ENCODE peak calls at places on chromosomes 6 and 20, in five cellular contexts. G, M, O, C and F are unnamed samples.
A peak's percentile ranks its signal among the peaks of the same experiment; 100 is the strongest.

GRCh38 chr6:105676837-105677236 is 274.0 kb upstream of the PREP start:
- DNase-seq in C (no peak), O (no peak), M (no peak), G (no peak), F (no peak)

GRCh38 chr6:125738276-125738675 is 11.2 kb upstream of the HEY2 start:
- DNase-seq in G (no peak), O (no peak), C (no peak), M (no peak), F (no peak)

GRCh38 chr6:51396583-51396982 is 577.9 kb downstream of the TFAP2B start:
- DNase-seq in C (no peak), O (no peak), M (no peak), G (no peak), F (no peak)

GRCh38 chr20:12012241-12013222 is 94.8 kb downstream of the BTBD3 start:
- DNase-seq in O (no peak), G (peak; percentile 20), C (peak; percentile 72), M (peak; percentile 69), F (peak; percentile 36)

GRCh38 chr20:49591217-49591865 is 23.4 kb upstream of the PTGIS start:
- DNase-seq in G (no peak), C (no peak), M (peak; percentile 84), O (no peak), F (no peak)

GRCh38 chr20:44615876-44616603 is 33.7 kb downstream of the PKIG start:
- DNase-seq in C (no peak), M (no peak), G (no peak), O (no peak), F (no peak)

GRCh38 chr6:18058429-18058828 is 64.0 kb downstream of the NHLRC1 start:
- DNase-seq in O (no peak), M (no peak), G (no peak), C (no peak), F (no peak)

GRCh38 chr20:62244644-62245108 is 6.4 kb downstream of the OSBPL2 start:
- DNase-seq in O (no peak), M (no peak), C (no peak), G (peak; percentile 94), F (no peak)

GRCh38 chr20:6692566-6693168 is 74.8 kb upstream of the BMP2 start:
- DNase-seq in G (no peak), C (no peak), O (no peak), M (no peak), F (no peak)

GRCh38 chr6:11938285-11938890 is 73.7 kb upstream of the HIVEP1 start:
- DNase-seq in O (no peak), C (no peak), G (no peak), M (no peak), F (no peak)

GRCh38 chr6:28137458-28138020 is 4.1 kb upstream of the ZKSCAN8 start:
- DNase-seq in C (peak; percentile 66), M (peak; percentile 30), G (no peak), O (no peak), F (no peak)

GRCh38 chr20:49367113-49367512 is 89.3 kb upstream of the ZNFX1 start:
- DNase-seq in M (no peak), O (no peak), G (no peak), C (no peak), F (no peak)

GRCh38 chr6:118372413-118372812 is 175.7 kb upstream of the PLN start:
- DNase-seq in M (peak; percentile 16), G (no peak), O (no peak), C (no peak), F (no peak)

DNA sequence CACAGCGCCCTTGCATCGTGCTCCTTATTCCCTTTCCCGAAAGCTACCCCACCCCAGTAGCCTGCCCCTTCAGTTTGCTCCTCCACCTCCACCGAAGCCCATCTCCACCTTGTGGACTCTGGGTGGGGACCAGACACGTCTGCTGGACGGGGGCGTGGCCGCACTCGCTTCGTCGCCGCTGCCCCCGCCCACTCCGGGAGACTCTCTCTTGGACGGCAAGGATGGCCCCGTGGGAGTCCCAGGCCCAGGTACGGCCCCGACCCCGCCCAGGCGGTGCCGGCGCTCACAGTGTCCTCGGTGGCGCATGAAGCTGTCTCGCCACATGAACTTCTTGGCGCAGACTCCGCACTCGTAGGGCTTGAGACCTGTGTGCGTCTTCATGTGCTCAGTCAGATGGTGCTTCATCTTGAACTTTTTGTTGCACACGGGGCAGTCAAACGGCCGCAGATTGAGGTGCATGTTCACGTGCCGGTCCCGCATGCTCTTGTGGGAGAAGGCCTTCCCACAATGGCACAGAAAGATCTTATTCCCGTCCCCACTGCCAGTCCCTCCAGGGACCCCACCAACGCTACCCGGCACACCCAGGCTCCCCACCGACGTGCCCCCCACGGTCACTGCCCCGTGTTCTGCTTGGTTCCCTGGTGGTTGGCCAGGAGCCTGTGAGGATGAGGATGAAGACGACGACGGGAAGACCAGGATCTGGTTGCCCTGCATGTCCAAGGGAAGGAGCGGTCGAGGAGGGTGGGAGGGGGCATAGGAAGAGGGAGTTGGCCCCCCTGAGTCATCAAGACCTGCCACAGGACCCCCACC is 1.3 kb upstream of the TAPBP start:
- DNase-seq in G (peak; percentile 64), O (peak; percentile 81), M (peak; percentile 20), C (peak; percentile 56), F (no peak)
- H3K4me3 ChIP-seq in G (peak overlapping the region; percentile 82), O (peak overlapping the region; percentile 81), M (no peak overlapping the region), C (peak overlapping the region; percentile 83), F (no peak overlapping the region)

DNA sequence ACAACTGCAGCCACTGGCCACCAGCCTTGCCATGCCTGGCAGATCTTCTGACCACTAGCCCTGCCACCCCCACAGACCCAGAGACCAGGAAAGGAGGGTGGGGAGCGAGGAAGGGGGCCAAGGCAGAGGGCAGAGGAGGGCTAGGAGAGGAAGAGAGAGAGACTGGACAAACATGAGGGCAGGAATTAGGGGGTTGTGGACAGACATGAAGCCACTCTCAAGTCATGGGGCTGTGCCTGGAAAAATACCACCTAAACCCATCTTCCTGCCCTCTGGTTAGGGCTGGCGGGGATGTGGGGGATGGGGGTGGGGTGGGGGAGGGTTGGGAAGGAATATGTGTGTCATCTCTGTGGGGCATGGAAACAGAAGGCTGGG is 1.4 kb upstream of the SLC29A1 start:
- DNase-seq in G (no peak), O (no peak), M (no peak), C (no peak), F (no peak)
- H3K4me1 ChIP-seq in G (peaks cover 43% of the 10 kb centered on the region), O (peaks cover 98% of the 10 kb centered on the region), M (peaks cover 30% of the 10 kb centered on the region), C (peaks cover 64% of the 10 kb centered on the region), F (peaks cover 30% of the 10 kb centered on the region)

DNA sequence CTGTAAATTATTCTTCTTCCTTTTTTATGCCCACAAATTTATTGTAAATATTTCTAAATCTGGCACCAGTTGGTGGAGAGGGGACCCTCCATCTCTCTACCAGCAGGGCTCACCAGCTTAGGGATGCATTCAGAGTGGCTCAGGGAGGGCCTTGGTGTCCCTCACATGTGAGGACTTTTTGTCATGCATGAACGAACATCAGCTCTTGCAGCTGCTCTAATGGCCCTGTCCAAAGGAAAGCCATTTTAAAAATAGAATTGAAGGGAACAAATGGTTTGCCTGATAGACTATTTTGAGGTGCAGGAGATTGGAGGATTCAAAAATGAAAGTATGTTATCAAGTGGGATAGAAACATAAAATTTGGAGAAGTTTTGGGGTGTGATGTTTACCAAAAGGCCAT is 37.5 kb upstream of the KLHL31 start:
- DNase-seq in M (no peak), C (no peak), G (no peak), O (no peak), F (no peak)
- H3K27ac ChIP-seq in M (no peak overlapping the region), C (no peak overlapping the region), G (no peak overlapping the region), O (no peak overlapping the region), F (no peak overlapping the region)

GRCh38 chr20:60780388-60781025 is 471.6 kb upstream of the CDH4 start:
- DNase-seq in O (no peak), G (no peak), M (no peak), C (no peak), F (no peak)
- H3K4me3 ChIP-seq in O (no peak overlapping the region), G (no peak overlapping the region), M (no peak overlapping the region), C (no peak overlapping the region), F (no peak overlapping the region)

DNA sequence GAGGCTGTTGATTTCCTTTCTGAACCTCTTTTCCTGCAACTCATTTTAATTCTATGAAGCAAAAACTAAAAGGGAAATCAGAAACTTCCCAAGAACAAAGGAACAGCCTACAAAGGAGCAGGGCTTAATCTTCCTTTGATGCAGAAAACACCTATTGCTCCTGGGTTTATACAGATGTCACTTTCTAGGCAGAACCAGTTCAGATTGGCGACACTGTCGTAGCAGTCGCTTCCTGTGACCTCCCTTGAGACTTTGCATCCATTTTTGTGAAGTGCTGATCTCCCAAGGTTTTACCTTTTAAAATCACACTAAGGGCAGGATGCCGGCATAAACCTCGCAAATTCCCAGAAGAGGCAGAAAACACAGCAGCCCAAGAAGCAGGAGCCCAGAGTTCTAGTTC is 40.1 kb downstream of the JAG1 start:
- DNase-seq in O (no peak), M (no peak), G (no peak), C (no peak), F (no peak)
- H3K4me1 ChIP-seq in O (peaks cover 95% of the 10 kb centered on the region), M (peaks cover 11% of the 10 kb centered on the region), G (peaks cover 10% of the 10 kb centered on the region), C (peaks cover 26% of the 10 kb centered on the region), F (peaks cover 8% of the 10 kb centered on the region)